ENCODE peak calls at places on chromosomes 3 and 15, in nine cellular contexts. M is GM23248, Z is OCI-LY7, B is HCT116, X is GM23338, Q is PC-3, F is hepatocyte, U is MM.1S, O is SK-N-SH. D is an unnamed sample.

GRCh38 chr3:72887723-72888545 is at the start of gene GXYLT2:
- DNase-seq in O (peak; percentile 89), B (no peak), Z (peak; percentile 2), M (peak; percentile 81), F (peak; percentile 86), U (peak; percentile 32), Q (peak; percentile 58), X (peak; percentile 88), D (peak; percentile 93)

GRCh38 chr3:141127344-141128125 is 76.4 kb downstream of the SPSB4 start:
- DNase-seq in O (peak; percentile 74), Q (no peak), U (no peak), X (no peak), B (no peak), Z (no peak), F (no peak), M (no peak), D (peak; percentile 1)

GRCh38 chr3:142236173-142236572 is 10.8 kb upstream of the GK5 start:
- DNase-seq in M (no peak), Z (no peak), X (no peak), U (no peak), Q (no peak), O (no peak), B (no peak), F (peak; percentile 45), D (no peak)

GRCh38 chr3:147113293-147114045 is 292.9 kb downstream of the ZIC4 start:
- DNase-seq in Q (peak; percentile 59), M (peak; percentile 87), O (no peak), U (peak; percentile 79), F (no peak), X (no peak), Z (no peak), B (no peak), D (no peak)

GRCh38 chr3:103372031-103372430 is 937.2 kb downstream of the ZPLD1 start:
- DNase-seq in Z (no peak), X (no peak), U (no peak), B (no peak), O (no peak), F (no peak), Q (no peak), M (no peak), D (no peak)

GRCh38 chr3:138458774-138459499 is 24.5 kb downstream of the ESYT3 start:
- DNase-seq in F (no peak), Z (no peak), U (no peak), X (no peak), M (no peak), O (no peak), Q (no peak), B (no peak), D (no peak)

GRCh38 chr15:66883322-66883911 is 181.4 kb downstream of the SMAD6 start:
- DNase-seq in O (no peak), X (peak; percentile 77), Z (no peak), M (peak; percentile 100), B (peak; percentile 98), Q (peak; percentile 99), U (no peak), F (peak; percentile 92), D (peak; percentile 68)

GRCh38 chr3:59056706-59057105 is 6.9 kb upstream of the CFAP20DC start:
- DNase-seq in F (no peak), M (peak; percentile 39), B (no peak), U (no peak), Q (peak; percentile 38), Z (no peak), X (no peak), O (no peak), D (no peak)

GRCh38 chr3:171470714-171471227 is 10.6 kb upstream of the TNIK start:
- DNase-seq in O (no peak), X (no peak), B (no peak), M (no peak), Z (no peak), U (no peak), Q (no peak), F (peak; percentile 11), D (no peak)

GRCh38 chr3:50194128-50194902 is 2.9 kb downstream of the GNAT1 start:
- DNase-seq in U (peak; percentile 47), X (peak; percentile 82), Q (peak; percentile 76), M (peak; percentile 77), B (peak; percentile 49), F (peak; percentile 73), Z (peak; percentile 82), O (peak; percentile 91), D (peak; percentile 82)

GRCh38 chr3:50195501-50196252 is 4.3 kb downstream of the GNAT1 start:
- DNase-seq in Q (peak; percentile 33), B (no peak), M (peak; percentile 54), U (no peak), X (no peak), F (peak; percentile 63), O (no peak), Z (no peak), D (no peak)

GRCh38 chr3:50193746-50194127 is 2.3 kb downstream of the GNAT1 start:
- DNase-seq in O (no peak), U (no peak), F (no peak), Z (no peak), X (no peak), M (no peak), Q (no peak), B (no peak), D (no peak)

GRCh38 chr3:50196253-50196801 is 4.9 kb downstream of the GNAT1 start:
- DNase-seq in O (no peak), Z (no peak), Q (no peak), B (no peak), U (no peak), F (no peak), M (no peak), X (no peak), D (no peak)

DNA sequence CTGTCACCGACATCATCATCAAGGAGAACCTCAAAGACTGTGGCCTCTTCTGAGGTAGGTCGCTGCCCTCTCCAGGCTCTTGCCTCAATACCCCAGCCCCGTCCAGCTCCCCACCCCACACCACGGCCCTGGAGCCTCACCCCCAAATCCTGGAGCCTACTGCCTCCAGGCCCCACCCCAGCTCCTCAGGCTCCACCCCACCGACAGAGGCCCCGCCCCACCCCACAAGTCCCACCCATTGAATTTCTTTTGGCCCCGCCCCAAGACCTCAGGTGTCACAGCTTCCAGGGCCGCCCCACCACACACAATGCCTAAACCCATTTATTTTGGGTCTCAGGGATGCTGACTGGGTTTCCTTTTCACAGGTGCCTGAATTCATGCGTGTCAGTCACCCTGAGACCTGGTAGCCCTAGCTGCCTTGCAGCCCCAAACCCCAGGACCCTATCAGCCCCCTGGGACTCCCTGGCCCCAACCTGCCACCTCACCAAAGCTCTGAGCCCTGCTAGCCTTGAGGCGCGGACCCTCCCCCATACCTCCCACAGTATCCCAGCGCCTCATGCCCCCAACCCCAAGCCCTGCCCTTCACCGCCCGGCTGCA is 3.6 kb downstream of the GNAT1 start:
- DNase-seq in F (peak; percentile 52), Z (peak; percentile 63), M (peak; percentile 56), O (peak; percentile 87), U (no peak), X (peak; percentile 83), Q (peak; percentile 21), B (peak; percentile 42), D (no peak)
- TF ChIP-seq EZH2phosphoT487 in F (no peak), Z (no peak), M (no peak), O (no peak), U (no peak), X (no peak), Q (no peak), B (no peak), D (no peak)

GRCh38 chr15:46260937-46261336 is 626.1 kb downstream of the SQOR start:
- DNase-seq in F (no peak), Z (no peak), Q (peak; percentile 5), B (no peak), O (no peak), U (no peak), X (peak; percentile 65), M (no peak), D (peak; percentile 16)
- TF ChIP-seq EZH2phosphoT487 in F (no peak), Z (no peak), Q (no peak), B (no peak), O (no peak), U (no peak), X (no peak), M (no peak), D (no peak)

GRCh38 chr15:71656425-71656824 is 153.9 kb upstream of the NR2E3 start:
- DNase-seq in U (no peak), Z (no peak), O (no peak), M (no peak), F (no peak), X (no peak), B (no peak), Q (no peak), D (no peak)

GRCh38 chr15:71658827-71659729 is 151.3 kb upstream of the NR2E3 start:
- DNase-seq in X (no peak), B (no peak), Z (no peak), O (no peak), Q (no peak), M (no peak), U (no peak), F (no peak), D (no peak)

GRCh38 chr15:71657141-71657540 is 153.2 kb upstream of the NR2E3 start:
- DNase-seq in M (no peak), U (no peak), F (no peak), Q (no peak), B (no peak), X (no peak), Z (no peak), O (no peak), D (no peak)

GRCh38 chr15:71659730-71660067 is 150.7 kb upstream of the NR2E3 start:
- DNase-seq in Q (peak; percentile 19), F (no peak), Z (no peak), B (no peak), O (no peak), X (no peak), U (no peak), M (no peak), D (no peak)

GRCh38 chr15:71658036-71658435 is 152.3 kb upstream of the NR2E3 start:
- DNase-seq in Z (no peak), M (no peak), F (no peak), X (no peak), U (no peak), O (no peak), B (no peak), Q (no peak), D (no peak)
- TF ChIP-seq EZH2phosphoT487 in Z (no peak), M (no peak), F (no peak), X (no peak), U (no peak), O (no peak), B (no peak), Q (no peak), D (no peak)

DNA sequence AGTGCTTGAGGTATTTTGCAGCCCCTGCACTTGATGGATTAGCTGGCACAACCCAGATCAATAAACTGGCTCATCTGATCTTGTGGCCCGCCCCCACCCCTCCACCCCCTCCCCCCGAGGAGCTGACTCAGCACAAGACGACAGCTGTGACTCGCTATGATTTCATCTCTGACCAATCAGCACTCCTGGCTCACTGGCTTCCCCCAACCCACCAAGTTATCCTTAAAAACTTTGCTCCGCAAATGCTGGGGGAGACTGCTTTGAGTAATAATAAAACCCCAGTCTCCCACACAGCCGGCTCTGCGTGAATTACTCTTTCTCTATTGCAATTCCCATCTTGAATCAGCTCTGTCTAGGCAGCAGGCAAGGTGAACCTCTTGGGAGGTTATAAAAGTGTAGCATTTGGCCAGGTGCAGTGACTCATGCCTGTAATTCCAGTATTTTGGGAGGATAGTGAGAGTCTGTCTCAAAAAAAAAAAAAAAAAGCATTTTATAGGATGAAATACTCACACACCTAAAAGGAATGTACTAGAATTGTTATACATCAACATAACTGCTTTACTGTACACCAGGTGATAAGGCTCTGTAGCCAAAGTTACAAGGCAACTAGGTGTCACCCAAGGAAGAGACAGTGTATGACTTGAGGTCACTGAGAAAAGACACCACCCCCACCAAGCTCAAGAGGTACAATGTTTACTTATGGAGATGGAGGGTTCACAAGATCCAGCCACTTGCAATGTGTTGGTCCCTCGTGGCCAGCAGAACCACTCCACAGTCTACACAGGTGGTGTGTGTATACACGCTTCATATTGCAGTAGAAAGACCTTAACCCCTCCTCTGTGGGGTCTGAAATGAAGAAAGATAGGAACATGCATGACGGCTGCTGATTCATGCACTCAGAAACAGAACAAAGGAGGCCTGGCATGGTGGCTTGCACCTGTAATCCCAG is 8.6 kb downstream of the ZNF445 start:
- DNase-seq in Q (peak; percentile 87), X (peak; percentile 60), M (peak; percentile 48), O (no peak), B (peak; percentile 22), F (no peak), Z (no peak), U (no peak), D (no peak)
- TF ChIP-seq EZH2phosphoT487 in Q (no peak), X (no peak), M (no peak), O (no peak), B (no peak), F (no peak), Z (no peak), U (no peak), D (no peak)

D was measured in neural progenitor cell.